ENCODE peak calls at places on chromosomes 3 and 15, in five cellular contexts. J, Y, Z, Q and G are unnamed samples.

GRCh38 chr3:31639828-31640227 is 107.1 kb downstream of the STT3B start:
- DNase-seq in J (no peak), Y (no peak), Z (no peak), Q (no peak), G (no peak)

GRCh38 chr3:73503781-73504180 is 121.0 kb downstream of the PDZRN3 start:
- DNase-seq in J (no peak), Y (no peak), Z (no peak), Q (no peak), G (no peak)

GRCh38 chr3:48661501-48662139 is 1.1 kb downstream of the CELSR3 start:
- DNase-seq in J (peak), Y (peak), Z (peak), Q (no peak), G (no peak)

GRCh38 chr3:186413615-186414415 is 51.8 kb upstream of the DGKG start:
- DNase-seq in J (peak), Y (no peak), Z (peak), Q (no peak), G (no peak)

GRCh38 chr3:184261270-184262165 is at the start of gene CAMK2N2:
- DNase-seq in J (peak), Y (peak), Z (peak), Q (no peak), G (no peak)

GRCh38 chr3:30508319-30508718 is 98.1 kb upstream of the TGFBR2 start:
- DNase-seq in J (no peak), Y (no peak), Z (no peak), Q (no peak), G (no peak)

GRCh38 chr3:122356402-122356801 is 26.6 kb downstream of the MIX23 start:
- DNase-seq in J (peak), Y (peak), Z (peak), Q (peak), G (no peak)

GRCh38 chr3:101725192-101725889 is 927 bp downstream of the CEP97 start:
- DNase-seq in J (peak), Y (peak), Z (peak), Q (no peak), G (no peak)

GRCh38 chr3:124137264-124137663 is 145.3 kb upstream of the ROPN1 start:
- DNase-seq in J (no peak), Y (no peak), Z (no peak), Q (no peak), G (no peak)

GRCh38 chr15:90561344-90562244 is 31.9 kb downstream of the CRTC3 start:
- DNase-seq in J (no peak), Y (no peak), Z (peak), Q (no peak), G (no peak)

GRCh38 chr3:128432898-128433629 is 33.6 kb downstream of the DNAJB8 start:
- DNase-seq in J (no peak), Y (no peak), Z (no peak), Q (no peak), G (no peak)

GRCh38 chr3:17753271-17753992 is 11.0 kb upstream of the TBC1D5 start:
- DNase-seq in J (no peak), Y (no peak), Z (no peak), Q (no peak), G (no peak)

GRCh38 chr15:88491158-88491557 is 23.6 kb downstream of the MRPS11 start:
- DNase-seq in J (no peak), Y (peak), Z (no peak), Q (no peak), G (no peak)

GRCh38 chr3:172520332-172520831 is 2.8 kb downstream of the TNFSF10 start:
- DNase-seq in J (no peak), Y (peak), Z (peak), Q (no peak), G (no peak)
- H3K4me3 ChIP-seq in J (no peak), Y (peak), Z (no peak), Q (no peak), G (peak)

GRCh38 chr15:40323953-40324937 is 753 bp downstream of the INAFM2 start:
- DNase-seq in J (no peak), Y (no peak), Z (no peak), Q (no peak), G (no peak)
- H3K4me3 ChIP-seq in J (no peak), Y (peak), Z (peak), Q (peak), G (peak)

DNA sequence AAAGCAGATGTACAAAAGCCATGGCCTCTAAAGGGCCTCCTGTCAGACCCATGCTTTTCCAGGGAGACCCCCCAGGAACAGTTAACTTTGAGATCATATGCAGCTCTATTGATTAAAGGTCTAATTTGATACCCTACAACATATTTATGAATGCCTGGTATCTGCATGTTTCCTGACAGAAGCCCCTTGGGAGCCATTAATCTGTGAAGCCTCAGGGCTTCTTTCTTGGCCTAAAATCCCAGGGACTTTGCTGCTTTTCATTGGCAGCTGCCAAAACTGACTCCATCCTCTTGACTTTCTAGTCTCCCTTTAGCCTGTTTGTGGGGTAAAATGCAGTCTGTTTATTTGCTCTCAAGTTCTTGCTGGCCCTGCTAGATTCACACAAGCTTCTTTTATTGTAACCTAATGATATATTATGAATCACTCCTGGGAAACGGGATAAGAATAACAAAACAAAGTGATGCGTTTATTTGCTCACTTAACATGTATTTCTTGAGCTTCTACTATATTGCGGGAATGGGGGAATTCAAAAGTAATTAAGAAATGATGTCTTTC is 257.0 kb downstream of the LSAMP start:
- DNase-seq in J (no peak), Y (no peak), Z (no peak), Q (no peak), G (no peak)
- H3K4me3 ChIP-seq in J (no peak), Y (no peak), Z (no peak), Q (no peak), G (no peak)

GRCh38 chr3:13013994-13014754 is 59.1 kb downstream of the IQSEC1 start:
- DNase-seq in J (no peak), Y (no peak), Z (no peak), Q (no peak), G (no peak)

GRCh38 chr3:13013595-13013993 is 59.6 kb downstream of the IQSEC1 start:
- DNase-seq in J (no peak), Y (no peak), Z (no peak), Q (no peak), G (no peak)

GRCh38 chr3:13016083-13016725 is 57.0 kb downstream of the IQSEC1 start:
- DNase-seq in J (peak), Y (peak), Z (no peak), Q (no peak), G (no peak)

GRCh38 chr3:13015286-13016082 is 57.7 kb downstream of the IQSEC1 start:
- DNase-seq in J (no peak), Y (no peak), Z (no peak), Q (no peak), G (no peak)

GRCh38 chr3:13014755-13015285 is 58.4 kb downstream of the IQSEC1 start:
- DNase-seq in J (no peak), Y (no peak), Z (no peak), Q (no peak), G (no peak)
- H3K4me3 ChIP-seq in J (no peak), Y (peak), Z (no peak), Q (no peak), G (peak)

GRCh38 chr3:25447925-25448324 is 19.9 kb downstream of the RARB start:
- DNase-seq in J (no peak), Y (no peak), Z (no peak), Q (no peak), G (no peak)

GRCh38 chr3:25452185-25452584 is 24.1 kb downstream of the RARB start:
- DNase-seq in J (no peak), Y (no peak), Z (no peak), Q (no peak), G (no peak)

GRCh38 chr3:25449857-25450256 is 21.8 kb downstream of the RARB start:
- DNase-seq in J (no peak), Y (no peak), Z (no peak), Q (no peak), G (no peak)

GRCh38 chr3:25447285-25447684 is 19.2 kb downstream of the RARB start:
- DNase-seq in J (no peak), Y (no peak), Z (no peak), Q (no peak), G (no peak)

GRCh38 chr3:25448750-25449684 is 21.0 kb downstream of the RARB start:
- DNase-seq in J (peak), Y (peak), Z (peak), Q (no peak), G (no peak)
- H3K4me3 ChIP-seq in J (no peak), Y (no peak), Z (no peak), Q (no peak), G (no peak)

DNA sequence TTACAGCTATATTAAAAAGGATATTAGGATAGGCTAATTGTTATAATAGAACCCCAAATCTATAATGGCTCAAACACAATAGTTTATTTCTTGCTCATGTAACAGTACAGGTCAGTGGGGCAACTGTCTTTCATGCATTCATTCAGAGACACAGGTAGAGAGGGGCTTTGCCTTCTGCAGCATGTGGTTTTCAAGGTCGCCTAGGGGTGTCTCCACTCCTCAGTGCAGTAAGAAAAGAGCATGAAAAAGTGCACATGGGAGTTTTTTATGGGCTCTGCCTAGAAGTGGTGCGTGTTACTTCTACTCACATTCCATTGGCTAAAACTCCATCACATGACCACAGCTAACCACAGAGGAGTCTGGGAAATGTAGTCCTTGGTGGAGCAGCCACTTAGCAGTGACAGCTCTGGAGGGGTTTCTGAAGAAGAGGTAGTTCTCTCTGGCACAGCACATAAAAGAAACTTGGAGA is 1.8 kb downstream of the ZBTB38 start:
- DNase-seq in J (peak), Y (peak), Z (peak), Q (peak), G (no peak)
- H3K4me3 ChIP-seq in J (no peak), Y (no peak), Z (no peak), Q (no peak), G (no peak)

DNA sequence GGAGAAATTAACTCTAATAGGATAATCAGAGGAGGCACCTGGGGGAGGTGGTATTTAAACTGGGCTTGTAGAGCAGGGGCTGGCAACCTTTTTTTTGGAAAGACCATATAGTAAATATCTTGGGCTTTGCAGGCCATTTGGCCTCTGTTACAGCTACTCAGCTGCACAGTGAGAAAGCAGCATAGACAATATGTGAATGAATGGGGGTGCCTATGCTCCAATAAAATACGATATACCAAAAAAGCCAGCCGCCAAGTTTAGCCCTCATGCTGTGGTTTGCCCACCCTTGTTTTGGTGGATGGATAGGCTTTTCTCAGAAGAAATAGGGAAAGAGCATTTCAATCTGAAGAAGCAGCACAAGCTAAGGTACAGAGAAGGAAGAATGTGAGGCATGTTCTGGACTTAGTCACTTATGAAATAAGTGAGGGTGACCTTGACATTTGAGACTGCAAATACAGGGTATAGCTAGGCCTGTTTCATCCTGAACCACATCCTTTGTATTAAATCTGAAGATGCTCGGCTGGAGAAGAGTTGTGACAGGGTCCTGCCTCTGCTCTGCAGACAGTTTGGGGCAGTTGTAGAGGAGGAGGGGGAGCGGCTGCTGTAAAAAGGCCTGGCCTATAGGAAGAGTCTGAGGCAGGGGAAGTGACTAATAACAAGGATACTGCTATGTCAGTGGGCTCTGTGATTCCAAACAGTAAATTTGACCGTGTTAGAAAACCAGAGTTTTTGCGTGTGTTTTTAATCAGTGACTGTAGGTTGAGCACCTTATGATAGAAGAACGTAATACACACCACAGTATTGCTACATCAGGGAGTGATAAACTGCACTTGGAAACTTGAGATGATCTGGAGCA is 130.9 kb upstream of the NR2E3 start:
- DNase-seq in J (no peak), Y (no peak), Z (peak), Q (no peak), G (no peak)
- H3K4me3 ChIP-seq in J (no peak), Y (no peak), Z (no peak), Q (no peak), G (no peak)

GRCh38 chr3:190541008-190541407 is 27.1 kb downstream of the IL1RAP start:
- DNase-seq in J (no peak), Y (no peak), Z (no peak), Q (no peak), G (no peak)
- H3K4me3 ChIP-seq in J (no peak), Y (no peak), Z (no peak), Q (no peak), G (no peak)

DNA sequence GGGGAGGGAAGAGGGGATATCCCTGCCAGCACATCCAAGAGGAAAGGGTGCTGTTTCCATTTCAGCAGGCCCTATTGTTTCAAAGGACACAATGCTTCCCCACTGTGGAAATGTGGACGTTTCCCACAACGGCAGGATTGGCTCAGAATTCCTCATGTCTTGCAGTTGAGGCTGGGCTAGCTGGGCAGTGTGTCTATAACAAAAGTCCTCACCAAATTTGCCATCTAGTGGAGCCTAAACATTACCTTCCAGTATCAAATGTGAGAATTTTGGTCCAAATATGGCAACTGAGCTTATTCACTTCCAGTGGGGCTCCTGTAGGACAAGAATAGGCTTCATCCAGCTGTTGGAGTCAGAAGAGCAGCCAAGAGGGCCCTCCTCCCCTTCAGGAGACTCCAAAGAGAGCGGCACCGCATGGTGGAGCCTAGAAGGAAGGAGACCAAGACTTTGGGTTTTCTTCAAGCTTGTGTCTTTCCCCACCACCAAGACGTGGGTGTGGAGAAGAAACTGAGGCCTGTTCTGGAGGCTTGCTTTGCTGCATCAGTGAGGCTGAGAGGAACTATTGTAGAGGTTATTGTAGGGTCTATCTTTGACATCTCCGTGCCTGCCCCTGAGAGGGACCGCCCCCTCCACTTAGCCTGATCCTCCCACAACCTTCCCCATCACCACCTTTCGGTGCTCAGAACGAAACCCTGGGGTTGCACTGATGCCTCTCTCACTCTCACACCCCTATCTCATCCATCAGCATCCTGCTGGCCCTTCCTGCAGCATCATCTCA is 45.3 kb upstream of the SLCO2A1 start:
- DNase-seq in J (no peak), Y (no peak), Z (no peak), Q (no peak), G (peak)
- H3K4me3 ChIP-seq in J (no peak), Y (no peak), Z (no peak), Q (no peak), G (no peak)

DNA sequence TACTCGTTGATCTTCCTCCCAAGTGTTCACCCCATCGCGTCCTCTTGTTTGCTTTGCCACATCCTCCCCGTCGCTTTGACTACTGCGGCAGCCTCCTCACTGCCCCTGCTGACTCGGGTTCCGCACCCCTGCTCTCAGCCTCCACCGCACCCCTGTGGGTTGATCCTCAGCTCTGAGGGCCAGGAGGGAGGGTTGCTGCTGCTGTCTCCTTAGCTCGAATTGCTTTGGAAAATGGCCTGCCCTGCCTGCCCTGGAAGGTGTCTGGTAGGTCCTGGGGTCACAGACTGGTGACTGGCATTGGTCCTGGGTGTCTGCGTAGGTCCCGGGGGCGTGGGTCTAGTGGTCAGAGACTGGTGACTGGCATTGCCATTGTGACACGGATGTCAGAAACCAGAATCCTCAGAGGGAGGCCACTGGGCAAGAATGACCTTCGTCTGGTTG is 9.4 kb downstream of the MUC4 start:
- DNase-seq in J (no peak), Y (peak), Z (no peak), Q (no peak), G (no peak)
- H3K4me3 ChIP-seq in J (no peak), Y (no peak), Z (no peak), Q (no peak), G (no peak)